ENCODE peak calls at places on chromosomes 3 and 15, in seven cellular contexts. S is HepG2, F is HCT116, O is K562, B is GM12878, Y is T47D, U is H1. M is an unnamed sample.

GRCh38 chr3:39794880-39795279 is 14.5 kb upstream of the MYRIP start:
- DNase-seq in Y (no peak), O (no peak), S (no peak), F (no peak), U (no peak), B (no peak), M (no peak)

GRCh38 chr15:59556405-59556804 is 55.2 kb upstream of the GCNT3 start:
- DNase-seq in Y (no peak), F (no peak), O (no peak), S (no peak), U (no peak), B (no peak), M (no peak)

GRCh38 chr3:40771112-40771511 is 246.4 kb downstream of the ZNF621 start:
- DNase-seq in F (no peak), O (no peak), U (no peak), Y (no peak), B (no peak), S (no peak), M (no peak)

GRCh38 chr15:56871180-56871579 is 47.3 kb upstream of the TCF12 start:
- DNase-seq in B (no peak), F (peak; percentile 12), U (no peak), S (peak; percentile 52), O (no peak), Y (no peak), M (no peak)

GRCh38 chr3:56547486-56547885 is 9.5 kb upstream of the CCDC66 start:
- DNase-seq in O (peak; percentile 3), S (no peak), Y (peak; percentile 22), F (peak; percentile 8), B (no peak), U (no peak), M (peak; percentile 29)

GRCh38 chr3:36729204-36730056 is 34.9 kb downstream of the DCLK3 start:
- DNase-seq in S (peak; percentile 34), Y (peak; percentile 80), B (no peak), O (peak; percentile 57), F (peak; percentile 39), U (no peak), M (peak; percentile 54)

GRCh38 chr3:175343946-175344345 is 484.8 kb downstream of the NAALADL2 start:
- DNase-seq in Y (no peak), B (no peak), S (no peak), F (no peak), O (no peak), U (no peak), M (no peak)

GRCh38 chr3:188914556-188914955 is 257.2 kb upstream of the TPRG1 start:
- DNase-seq in S (no peak), O (no peak), Y (no peak), U (no peak), B (no peak), F (no peak), M (no peak)

GRCh38 chr15:34952481-34952880 is 17.1 kb downstream of the AQR start:
- DNase-seq in F (no peak), B (no peak), O (no peak), U (no peak), S (no peak), Y (no peak), M (no peak)

GRCh38 chr15:67820992-67821783 is 4.1 kb upstream of the SKOR1 start:
- DNase-seq in U (peak; percentile 86), F (no peak), O (peak; percentile 58), S (peak; percentile 28), B (no peak), Y (peak; percentile 56), M (no peak)

GRCh38 chr3:155753038-155753647 is 8.3 kb upstream of the PLCH1 start:
- DNase-seq in S (peak; percentile 39), B (no peak), U (no peak), O (peak; percentile 57), Y (peak; percentile 73), F (no peak), M (peak; percentile 32)

GRCh38 chr3:163422671-163423070 is 1655.6 kb downstream of the SI start:
- DNase-seq in Y (peak; percentile 6), F (no peak), B (no peak), S (no peak), U (no peak), O (peak; percentile 8), M (no peak)

GRCh38 chr3:126578702-126579101 is 20.0 kb upstream of the C3orf22 start:
- DNase-seq in O (no peak), F (no peak), S (no peak), Y (no peak), U (no peak), B (no peak), M (no peak)
- TF ChIP-seq JUND in O (no peak), F (no peak), S (no peak), Y (no peak), U (no peak), B (no peak), M (no peak)

DNA sequence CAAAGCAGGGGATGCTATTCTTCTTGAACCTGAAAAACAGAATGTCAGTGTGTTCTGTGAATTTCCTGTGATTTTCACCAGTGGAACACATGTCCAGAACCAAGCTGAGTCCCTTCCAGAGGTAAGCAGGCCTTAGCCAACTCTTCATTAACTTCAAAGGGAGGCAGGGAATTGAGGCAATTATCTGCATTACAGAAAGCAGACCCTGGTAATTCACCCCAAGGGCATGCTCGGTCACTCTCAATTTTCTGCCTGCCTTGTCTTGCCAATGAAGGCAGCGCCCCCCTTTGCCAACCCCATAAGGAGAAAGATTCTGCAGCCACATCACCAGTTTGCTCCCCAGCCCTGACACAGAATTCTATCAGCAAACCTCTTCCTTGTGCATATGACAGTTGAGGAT is 85.2 kb downstream of the HHLA2 start:
- DNase-seq in F (no peak), S (no peak), U (no peak), B (no peak), O (no peak), Y (no peak), M (peak; percentile 57)
- TF ChIP-seq JUND in F (no peak), S (no peak), U (no peak), B (no peak), O (no peak), Y (no peak), M (no peak)

GRCh38 chr15:51904931-51905330 is 66.6 kb downstream of the LEO1 start:
- DNase-seq in Y (no peak), O (no peak), S (no peak), F (no peak), B (no peak), U (no peak), M (no peak)

GRCh38 chr15:51912528-51912927 is 59.0 kb downstream of the LEO1 start:
- DNase-seq in O (no peak), B (no peak), U (no peak), S (peak; percentile 83), F (no peak), Y (no peak), M (no peak)

GRCh38 chr15:51909591-51909990 is 62.0 kb downstream of the LEO1 start:
- DNase-seq in Y (no peak), S (no peak), O (no peak), B (no peak), U (no peak), F (no peak), M (no peak)

GRCh38 chr15:51907136-51907862 is 64.3 kb downstream of the LEO1 start:
- DNase-seq in U (no peak), B (no peak), O (peak; percentile 46), S (peak; percentile 94), F (peak; percentile 96), Y (peak; percentile 78), M (no peak)

DNA sequence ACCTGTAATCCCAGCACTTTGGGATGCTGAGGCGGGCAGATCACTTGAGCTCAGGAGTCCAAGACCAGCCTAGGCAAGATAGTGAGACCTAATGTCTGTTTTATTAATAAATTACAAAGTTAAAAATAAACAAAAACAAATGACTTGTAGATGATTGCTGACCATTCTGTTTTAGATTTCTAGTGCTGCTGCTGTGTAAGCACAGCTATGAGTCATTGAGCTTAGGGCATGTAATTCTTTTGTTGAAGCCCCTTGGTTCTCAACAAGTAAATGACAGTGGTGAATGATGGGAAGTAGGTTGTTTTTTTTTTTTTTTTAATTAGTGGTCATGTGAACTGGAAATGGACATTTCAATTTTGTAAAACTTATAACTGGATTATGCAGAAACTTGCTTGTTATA is 63.3 kb downstream of the LEO1 start:
- DNase-seq in O (no peak), Y (no peak), U (no peak), S (no peak), B (no peak), F (no peak), M (no peak)
- TF ChIP-seq JUND in O (no peak), Y (no peak), U (no peak), S (no peak), B (no peak), F (no peak), M (peak; percentile 13)

GRCh38 chr15:75840659-75841058 is 2.6 kb upstream of the UBE2Q2 start:
- DNase-seq in F (no peak), O (no peak), Y (peak; percentile 52), B (no peak), U (no peak), S (no peak), M (peak; percentile 20)
- TF ChIP-seq JUND in F (no peak), O (no peak), Y (no peak), B (no peak), U (no peak), S (no peak), M (no peak)

GRCh38 chr3:66336358-66336766 is 115.6 kb downstream of the SLC25A26 start:
- DNase-seq in F (no peak), Y (no peak), U (no peak), O (no peak), B (no peak), S (no peak), M (no peak)
- TF ChIP-seq JUND in F (no peak), Y (no peak), U (no peak), O (no peak), B (no peak), S (no peak), M (no peak)

GRCh38 chr15:45089712-45090373 is 24.1 kb downstream of the DUOX2 start:
- DNase-seq in O (peak; percentile 14), S (no peak), B (no peak), Y (no peak), U (no peak), F (no peak), M (no peak)

GRCh38 chr15:45091161-45091560 is 22.8 kb downstream of the DUOX2 start:
- DNase-seq in F (no peak), Y (no peak), O (peak; percentile 56), B (no peak), U (no peak), S (peak; percentile 50), M (no peak)

GRCh38 chr15:45093013-45093412 is 21.0 kb downstream of the DUOX2 start:
- DNase-seq in U (no peak), S (no peak), F (no peak), B (no peak), Y (no peak), O (no peak), M (no peak)

GRCh38 chr15:45093622-45094357 is 20.2 kb downstream of the DUOX2 start:
- DNase-seq in O (no peak), Y (no peak), S (no peak), B (no peak), F (no peak), U (no peak), M (no peak)

DNA sequence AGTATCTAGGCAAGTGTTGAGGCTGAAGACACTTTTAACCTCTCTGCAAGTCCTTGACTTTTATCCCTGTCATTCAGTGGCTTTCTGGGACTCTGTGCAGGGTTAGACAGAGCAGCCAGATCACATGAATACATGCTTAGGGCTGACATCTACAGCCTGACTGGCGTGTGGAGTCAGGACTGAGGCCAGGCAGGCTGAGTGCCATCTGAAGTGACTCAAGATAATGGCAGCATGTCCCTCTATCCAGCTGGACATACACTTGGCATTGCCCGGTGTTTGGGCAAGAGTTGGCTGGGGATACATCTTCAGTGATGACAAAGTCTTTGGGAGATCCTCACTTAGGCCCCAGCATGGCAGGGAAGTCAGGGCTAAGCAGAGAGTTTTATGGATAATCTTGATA is 22.4 kb downstream of the DUOX2 start:
- DNase-seq in O (no peak), B (no peak), S (no peak), F (no peak), Y (no peak), U (no peak), M (no peak)
- TF ChIP-seq JUND in O (no peak), B (no peak), S (no peak), F (no peak), Y (no peak), U (no peak), M (no peak)